ENCODE peak calls at places on chromosomes 16 and 17, in five cellular contexts. X is stomach, M is HCT116, J is transverse colon, Q is GM12891. W is an unnamed sample.

GRCh38 chr17:53032861-53033271 is 789.9 kb upstream of the KIF2B start:
- DNase-seq in M (peak), J (peak), X (no peak), Q (no peak), W (no peak)

GRCh38 chr17:3282901-3283300 is 15.3 kb downstream of the OR3A1 start:
- DNase-seq in X (no peak), J (no peak), M (no peak), Q (no peak), W (no peak)

GRCh38 chr17:80984749-80985148 is 6.9 kb upstream of the CHMP6 start:
- DNase-seq in Q (no peak), J (no peak), X (no peak), M (peak), W (no peak)

GRCh38 chr17:8803531-8804416 is 4.6 kb upstream of the MFSD6L start:
- DNase-seq in J (no peak), X (no peak), M (no peak), Q (no peak), W (no peak)

GRCh38 chr16:20904507-20905079 is 4.0 kb downstream of the LYRM1 start:
- DNase-seq in X (peak), M (peak), Q (peak), J (no peak), W (no peak)

GRCh38 chr16:985646-986400 is 4.3 kb downstream of the SOX8 start:
- DNase-seq in X (no peak), Q (no peak), M (no peak), J (no peak), W (no peak)

GRCh38 chr16:797120-797420 is 3.5 kb downstream of the GNG13 start:
- DNase-seq in J (no peak), X (no peak), Q (no peak), M (no peak), W (no peak)

GRCh38 chr16:75267631-75268264 is 16.3 kb upstream of the BCAR1 start:
- DNase-seq in M (peak), X (peak), Q (no peak), J (peak), W (no peak)

GRCh38 chr16:56317998-56318912 is 107.1 kb downstream of the AMFR start:
- DNase-seq in Q (peak), J (peak), X (peak), M (peak), W (peak)

GRCh38 chr17:178292-179065 is 3.0 kb downstream of the DOC2B start:
- DNase-seq in Q (no peak), X (no peak), M (no peak), J (no peak), W (no peak)

GRCh38 chr16:1630450-1631213 is 18.5 kb downstream of the CRAMP1 start:
- DNase-seq in X (no peak), J (no peak), Q (no peak), M (no peak), W (no peak)

GRCh38 chr17:38583833-38584349 is 21.9 kb downstream of the SRCIN1 start:
- DNase-seq in X (no peak), Q (no peak), M (no peak), J (no peak), W (no peak)

GRCh38 chr16:69522732-69523404 is 42.9 kb upstream of the NFAT5 start:
- DNase-seq in M (peak), X (no peak), Q (no peak), J (no peak), W (no peak)

GRCh38 chr17:48641541-48642058 is 15.4 kb upstream of the HOXB9 start:
- DNase-seq in M (no peak), X (no peak), Q (no peak), J (no peak), W (no peak)

GRCh38 chr17:43416998-43417891 is 18.5 kb downstream of the ARL4D start:
- DNase-seq in M (no peak), J (peak), Q (no peak), X (peak), W (no peak)

GRCh38 chr17:41666336-41666680 is 22.4 kb upstream of the EIF1 start:
- DNase-seq in M (no peak), X (no peak), J (peak), Q (no peak), W (peak)

GRCh38 chr17:53142890-53143289 is 679.8 kb upstream of the KIF2B start:
- DNase-seq in Q (no peak), J (no peak), M (no peak), X (no peak), W (no peak)

GRCh38 chr17:62101090-62101489 is 36.0 kb upstream of the MED13 start:
- DNase-seq in M (no peak), X (no peak), J (no peak), Q (no peak), W (no peak)

GRCh38 chr17:79971651-79972050 is 64.0 kb downstream of the TBC1D16 start:
- DNase-seq in X (no peak), Q (no peak), M (no peak), J (no peak), W (no peak)

GRCh38 chr17:43467981-43468541 is 15.7 kb upstream of the DHX8 start:
- DNase-seq in J (no peak), Q (no peak), M (no peak), X (no peak), W (no peak)

GRCh38 chr17:41144846-41145245 is 4.5 kb upstream of the KRTAP4-6 start:
- DNase-seq in J (no peak), Q (no peak), M (no peak), X (no peak), W (no peak)

GRCh38 chr17:70622382-70623260 is 453.3 kb downstream of the KCNJ2 start:
- DNase-seq in M (peak), J (peak), X (peak), Q (no peak), W (no peak)

GRCh38 chr16:3726021-3726687 is 8.8 kb upstream of the TRAP1 start:
- DNase-seq in Q (no peak), X (no peak), M (no peak), J (no peak), W (peak)
- TF ChIP-seq POLR2A in Q (no peak), X (no peak), M (no peak), J (no peak), W (no peak)

GRCh38 chr16:81401035-81401950 is 43.3 kb upstream of the CMIP start:
- DNase-seq in Q (no peak), M (peak), X (no peak), J (peak), W (no peak)
- TF ChIP-seq POLR2AphosphoS5 in Q (no peak), M (peak), X (no peak), J (no peak), W (no peak)

GRCh38 chr17:76707985-76708807 is 2.6 kb downstream of the MXRA7 start:
- DNase-seq in Q (no peak), M (no peak), J (no peak), X (no peak), W (no peak)

GRCh38 chr17:76706817-76707216 is 3.9 kb downstream of the MXRA7 start:
- DNase-seq in Q (no peak), X (no peak), J (no peak), M (no peak), W (no peak)

GRCh38 chr17:76710863-76711611 is at the start of gene MXRA7:
- DNase-seq in Q (peak), M (no peak), X (peak), J (peak), W (peak)

GRCh38 chr17:76713765-76714164 is 3.0 kb upstream of the MXRA7 start:
- DNase-seq in M (no peak), J (no peak), Q (no peak), X (no peak), W (peak)

GRCh38 chr17:76709077-76709950 is 1.5 kb downstream of the MXRA7 start:
- DNase-seq in M (no peak), J (peak), Q (no peak), X (peak), W (no peak)
- TF ChIP-seq POLR2A in M (no peak), J (peak), Q (no peak), X (no peak), W (no peak)

GRCh38 chr17:40023590-40024292 is 8.5 kb downstream of the CSF3 start:
- DNase-seq in X (peak), M (no peak), Q (no peak), J (peak), W (no peak)
- TF ChIP-seq POLR2AphosphoS5 in X (peak), M (no peak), Q (no peak), J (no peak), W (peak)

GRCh38 chr16:25260416-25260815 is 2.8 kb upstream of the ZKSCAN2 start:
- DNase-seq in Q (no peak), J (no peak), X (no peak), M (no peak), W (no peak)

GRCh38 chr16:25256821-25257503 is 683 bp downstream of the ZKSCAN2 start:
- DNase-seq in Q (no peak), X (no peak), M (no peak), J (peak), W (peak)

GRCh38 chr16:25257956-25258855 is 561 bp upstream of the ZKSCAN2 start:
- DNase-seq in X (peak), M (peak), Q (peak), J (peak), W (peak)

GRCh38 chr16:25258856-25259179 is 1.2 kb upstream of the ZKSCAN2 start:
- DNase-seq in Q (no peak), X (no peak), J (no peak), M (no peak), W (no peak)

DNA sequence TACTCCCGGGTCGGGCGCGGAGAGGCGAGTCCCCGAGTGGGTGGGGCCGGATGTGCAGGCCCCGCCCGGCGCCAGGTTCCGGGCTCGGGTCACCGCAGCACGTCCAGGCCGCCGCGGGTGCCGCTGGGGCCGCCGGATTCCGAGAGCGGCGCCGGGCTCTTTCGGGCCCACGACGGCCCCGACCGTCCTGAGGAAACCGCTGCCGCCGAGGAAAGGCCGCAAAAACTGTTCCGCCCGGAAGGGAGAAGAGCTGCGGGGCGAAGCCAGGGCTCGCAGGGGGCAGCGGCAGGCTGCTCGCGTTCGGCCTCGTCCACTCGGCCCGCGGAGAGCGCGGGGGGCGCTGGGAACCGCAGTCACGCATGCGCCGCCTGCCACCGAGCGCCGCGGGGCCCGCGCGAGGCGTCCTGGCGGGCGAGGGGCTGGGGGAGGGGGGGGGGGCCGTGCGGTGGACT is at the start of gene ZKSCAN2:
- DNase-seq in M (peak), X (peak), J (peak), Q (peak), W (peak)
- TF ChIP-seq POLR2A in M (no peak), X (no peak), J (peak), Q (peak), W (peak)

GRCh38 chr17:73288534-73289302 is 23.1 kb downstream of the CDC42EP4 start:
- DNase-seq in M (no peak), X (peak), J (peak), Q (no peak), W (no peak)
- TF ChIP-seq POLR2AphosphoS5 in M (no peak), X (peak), J (no peak), Q (no peak), W (peak)

GRCh38 chr17:5422505-5422904 is 2.5 kb downstream of the RPAIN start:
- DNase-seq in Q (no peak), M (peak), J (no peak), X (no peak), W (no peak)

GRCh38 chr17:5418858-5419355 is 555 bp downstream of the NUP88 start:
- DNase-seq in J (peak), M (no peak), Q (peak), X (peak), W (no peak)

GRCh38 chr17:5416886-5417285 is 2.6 kb downstream of the NUP88 start:
- DNase-seq in X (no peak), M (no peak), Q (no peak), J (peak), W (no peak)

GRCh38 chr17:5419356-5419958 is at the start of gene NUP88:
- DNase-seq in J (peak), M (peak), X (peak), Q (peak), W (peak)

GRCh38 chr17:5419959-5420653 is at the start of gene RPAIN:
- DNase-seq in J (peak), X (peak), M (peak), Q (peak), W (peak)
- TF ChIP-seq POLR2A in J (peak), X (no peak), M (peak), Q (peak), W (peak)

GRCh38 chr16:85172465-85173071 is 60.3 kb upstream of the CIBAR2 start:
- DNase-seq in M (peak), Q (no peak), X (no peak), J (no peak), W (no peak)

GRCh38 chr16:85175724-85176233 is 63.5 kb upstream of the CIBAR2 start:
- DNase-seq in X (no peak), J (no peak), M (no peak), Q (no peak), W (no peak)

GRCh38 chr16:85174871-85175723 is 62.8 kb upstream of the CIBAR2 start:
- DNase-seq in J (no peak), X (no peak), Q (no peak), M (no peak), W (no peak)

GRCh38 chr16:85173077-85173980 is 61.1 kb upstream of the CIBAR2 start:
- DNase-seq in Q (no peak), X (no peak), J (no peak), M (peak), W (no peak)

GRCh38 chr16:85173981-85174751 is 61.9 kb upstream of the CIBAR2 start:
- DNase-seq in M (peak), Q (no peak), X (peak), J (peak), W (no peak)
- TF ChIP-seq POLR2AphosphoS5 in M (no peak), Q (no peak), X (no peak), J (peak), W (peak)

GRCh38 chr17:28950017-28950751 is 1.1 kb downstream of the PHF12 start:
- DNase-seq in X (peak), J (peak), M (no peak), Q (no peak), W (peak)

GRCh38 chr17:28948873-28949184 is 2.5 kb downstream of the PHF12 start:
- DNase-seq in Q (no peak), J (no peak), M (no peak), X (no peak), W (no peak)

GRCh38 chr17:28948342-28948741 is 3.0 kb downstream of the PHF12 start:
- DNase-seq in J (no peak), Q (no peak), X (no peak), M (no peak), W (no peak)

GRCh38 chr17:28950752-28951427 is 428 bp downstream of the PHF12 start:
- DNase-seq in X (no peak), J (no peak), Q (no peak), M (no peak), W (no peak)

GRCh38 chr17:28949185-28950016 is 1.9 kb downstream of the PHF12 start:
- DNase-seq in X (peak), J (peak), Q (no peak), M (no peak), W (peak)
- TF ChIP-seq POLR2A in X (no peak), J (peak), Q (peak), M (no peak), W (no peak)

DNA sequence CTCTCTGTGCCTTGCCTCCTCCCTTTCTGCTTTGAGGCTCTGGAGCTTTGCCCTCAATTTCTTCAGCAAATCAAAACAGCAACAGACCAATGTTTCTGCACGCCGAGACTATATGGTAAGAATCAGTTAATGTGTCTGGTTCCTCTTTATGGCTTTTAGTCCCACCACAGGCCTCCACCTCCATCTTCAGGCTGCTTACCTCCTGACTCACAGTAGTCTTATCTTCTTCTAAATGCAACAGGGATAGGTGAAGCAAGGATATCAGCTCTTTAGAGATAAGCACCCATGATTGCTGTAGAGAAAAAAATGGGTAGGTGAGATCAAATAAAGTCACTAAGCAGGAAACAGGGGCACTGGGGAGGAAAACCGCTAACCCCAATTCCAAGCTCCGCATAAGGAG is 9.2 kb upstream of the ALDOC start:
- DNase-seq in J (no peak), Q (no peak), M (no peak), X (no peak), W (no peak)
- TF ChIP-seq POLR2AphosphoS5 in J (no peak), Q (no peak), M (no peak), X (no peak), W (no peak)

W was measured in spleen.